ENCODE peak calls at places on chromosomes 13 and 19, in seven cellular contexts. Y, I, D, S, F, B and T are unnamed samples.

GRCh38 chr19:6126335-6126974 is 9.0 kb upstream of the ACSBG2 start:
- DNase-seq in B (peak; percentile 43), I (peak; percentile 64), F (peak; percentile 66), D (peak; percentile 23), Y (no peak), S (no peak), T (peak; percentile 83)

GRCh38 chr19:43464089-43464775 is 1.2 kb downstream of the LYPD3 start:
- DNase-seq in S (peak; percentile 63), I (no peak), Y (no peak), D (no peak), F (no peak), B (peak; percentile 84), T (no peak)

GRCh38 chr19:53951436-53951835 is 11.3 kb upstream of the CACNG8 start:
- DNase-seq in S (no peak), F (no peak), B (no peak), Y (no peak), D (no peak), I (no peak), T (no peak)

GRCh38 chr19:46704379-46705076 is 12.4 kb downstream of the PRKD2 start:
- DNase-seq in Y (no peak), I (peak; percentile 23), B (peak; percentile 87), F (peak; percentile 33), S (peak; percentile 90), D (no peak), T (peak; percentile 55)

GRCh38 chr13:69155136-69155535 is 952.5 kb upstream of the ATXN8OS start:
- DNase-seq in F (no peak), S (no peak), D (no peak), B (no peak), Y (no peak), I (no peak), T (no peak)

GRCh38 chr13:53873558-53873957 is 844.9 kb downstream of the OLFM4 start:
- DNase-seq in F (no peak), I (no peak), S (no peak), D (no peak), B (peak; percentile 50), Y (no peak), T (no peak)

GRCh38 chr19:30064021-30064699 is 122.1 kb downstream of the URI1 start:
- DNase-seq in Y (no peak), B (no peak), S (no peak), I (no peak), F (no peak), D (no peak), T (no peak)

GRCh38 chr19:51777570-51778460 is 16.8 kb downstream of the FPR2 start:
- DNase-seq in I (peak; percentile 79), S (no peak), Y (peak; percentile 84), F (peak; percentile 50), D (peak; percentile 63), B (peak; percentile 80), T (peak; percentile 96)

GRCh38 chr13:104198811-104199210 is 1132.6 kb upstream of the SLC10A2 start:
- DNase-seq in Y (no peak), I (no peak), S (no peak), B (no peak), D (no peak), F (no peak), T (no peak)

GRCh38 chr19:2047449-2048103 is 3.5 kb downstream of the MKNK2 start:
- DNase-seq in F (no peak), Y (no peak), S (no peak), D (no peak), I (no peak), B (no peak), T (no peak)

GRCh38 chr19:15199219-15199651 is 1.6 kb downstream of the NOTCH3 start:
- DNase-seq in Y (no peak), F (no peak), S (no peak), I (no peak), B (no peak), D (no peak), T (no peak)